ENCODE peak calls at places on chromosomes 3 and 15, in four cellular contexts. W is neural progenitor cell, D is brain microvascular endothelial cell, A is astrocyte of the spinal cord. P is an unnamed sample.

GRCh38 chr3:195066441-195066841 is 204.5 kb downstream of the XXYLT1 start:
- DNase-seq in W (no peak), D (no peak), A (no peak), P (no peak)

GRCh38 chr3:11582123-11582968 is 61.4 kb downstream of the VGLL4 start:
- DNase-seq in W (peak; percentile 65), D (peak; percentile 66), A (peak; percentile 94), P (peak; percentile 92)

GRCh38 chr3:113847664-113848461 is 9.3 kb downstream of the GRAMD1C start:
- DNase-seq in W (no peak), D (no peak), A (no peak), P (no peak)

GRCh38 chr15:70556376-70556775 is 207.0 kb downstream of the UACA start:
- DNase-seq in W (no peak), D (no peak), A (no peak), P (no peak)

GRCh38 chr3:161413127-161413854 is 42.0 kb upstream of the SPTSSB start:
- DNase-seq in W (no peak), D (peak; percentile 34), A (peak; percentile 83), P (peak; percentile 15)

GRCh38 chr3:40718209-40718608 is 193.4 kb downstream of the ZNF621 start:
- DNase-seq in W (no peak), D (no peak), A (no peak), P (no peak)

GRCh38 chr3:35744419-35744818 is 105.1 kb downstream of the ARPP21 start:
- DNase-seq in W (peak; percentile 66), D (peak; percentile 11), A (no peak), P (no peak)

GRCh38 chr15:83567318-83567717 is 86.6 kb upstream of the ADAMTSL3 start:
- DNase-seq in W (no peak), D (no peak), A (no peak), P (no peak)

GRCh38 chr3:120793601-120794000 is 51.1 kb downstream of the GTF2E1 start:
- DNase-seq in W (no peak), D (no peak), A (no peak), P (no peak)

GRCh38 chr15:31344824-31345605 is 18.4 kb downstream of the KLF13 start:
- DNase-seq in W (no peak), D (no peak), A (no peak), P (peak; percentile 35)
- H3K4me3 ChIP-seq in W (no peak overlapping the region), D (no peak overlapping the region), A (no peak overlapping the region), P (peak overlapping the region; percentile 7)

DNA sequence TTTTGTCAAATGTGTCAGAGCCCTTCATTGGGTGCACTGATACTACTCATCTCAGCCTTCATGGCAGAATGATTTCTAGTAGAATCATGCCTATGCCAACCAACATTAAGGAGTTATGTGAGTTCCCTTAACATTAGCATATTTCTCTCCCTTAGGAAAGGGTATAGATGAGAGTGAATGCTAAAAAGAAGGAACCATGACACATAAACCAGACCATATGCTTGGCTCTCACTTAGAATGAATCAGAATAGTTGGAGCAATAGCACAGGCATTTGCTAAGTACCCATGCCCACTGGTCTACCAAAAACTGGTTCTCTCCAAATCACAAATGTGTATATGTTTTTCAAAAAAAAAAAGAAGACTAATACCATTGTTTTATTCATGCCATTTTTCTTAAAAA is 51.1 kb downstream of the STRIT1 start:
- DNase-seq in W (no peak), D (no peak), A (peak; percentile 35), P (peak; percentile 71)
- TF ChIP-seq CTCF in W (no peak), D (no peak), A (no peak), P (no peak)

DNA sequence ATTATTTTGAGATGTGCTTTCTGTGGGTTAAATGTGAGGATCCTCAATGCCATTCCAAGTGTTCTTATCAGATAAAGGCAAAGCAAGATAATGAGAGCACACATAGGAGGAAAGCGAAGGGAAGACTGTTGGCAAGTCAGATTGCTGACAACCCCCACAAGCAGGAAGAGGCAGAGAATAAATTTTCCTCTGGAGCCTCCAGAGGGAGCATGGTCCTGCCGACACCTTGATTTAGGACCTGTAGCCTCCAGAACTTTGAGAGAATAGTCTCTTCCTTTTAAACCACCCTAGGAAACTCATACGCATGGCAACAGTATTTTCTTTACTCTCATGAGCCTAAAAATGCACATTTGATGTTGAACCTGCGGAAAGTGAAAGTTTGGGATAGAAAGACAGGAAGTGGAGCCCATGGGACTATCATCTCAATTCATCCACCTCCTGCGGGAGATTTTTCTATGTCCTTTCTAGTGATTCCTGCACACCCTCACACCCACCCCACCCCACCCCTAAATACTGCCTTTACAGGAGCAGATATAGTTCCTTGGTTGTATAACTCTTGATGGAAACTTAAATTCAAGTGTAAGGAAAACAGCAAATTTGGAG is 116.7 kb upstream of the LPP start:
- DNase-seq in W (peak; percentile 52), D (no peak), A (peak; percentile 50), P (peak; percentile 48)
- H3K4me3 ChIP-seq in W (no peak overlapping the region), D (no peak overlapping the region), A (no peak overlapping the region), P (no peak overlapping the region)

GRCh38 chr3:60754617-60755016 is 496.6 kb downstream of the FHIT start:
- DNase-seq in W (no peak), D (no peak), A (no peak), P (peak; percentile 80)

GRCh38 chr3:60756231-60756630 is 495.0 kb downstream of the FHIT start:
- DNase-seq in W (no peak), D (no peak), A (peak; percentile 57), P (peak; percentile 47)

GRCh38 chr3:60752800-60753199 is 498.5 kb downstream of the FHIT start:
- DNase-seq in W (no peak), D (no peak), A (peak; percentile 39), P (peak; percentile 88)

GRCh38 chr3:60756636-60757035 is 494.6 kb downstream of the FHIT start:
- DNase-seq in W (peak; percentile 15), D (no peak), A (peak; percentile 47), P (peak; percentile 82)

DNA sequence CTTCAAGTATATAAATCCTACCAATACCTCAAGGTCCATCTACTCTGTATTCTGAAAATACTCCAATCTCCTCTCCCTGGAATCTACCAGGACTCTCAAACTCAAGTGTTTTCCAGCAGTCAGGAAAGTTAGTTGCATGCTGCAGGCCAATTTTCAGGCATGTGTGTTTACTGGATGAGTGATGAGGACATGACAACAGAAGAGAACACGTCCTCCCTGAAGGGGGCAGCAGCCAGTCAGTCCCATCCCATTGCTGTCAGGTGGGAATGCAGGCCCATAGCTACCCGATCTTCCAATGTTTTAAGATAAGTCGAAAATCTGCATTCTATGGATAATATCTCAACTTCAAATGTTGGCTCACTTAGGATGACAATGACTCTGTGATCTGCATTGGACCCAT is 496.2 kb downstream of the FHIT start:
- DNase-seq in W (peak; percentile 56), D (no peak), A (no peak), P (no peak)
- TF ChIP-seq CTCF in W (peak; percentile 66), D (peak; percentile 53), A (no peak), P (peak; percentile 18)

GRCh38 chr15:63044645-63045437 is 2.3 kb downstream of the TPM1 start:
- DNase-seq in W (peak; percentile 94), D (no peak), A (peak; percentile 67), P (peak; percentile 56)
- H3K4me3 ChIP-seq in W (peak overlapping the region; percentile 94), D (peak overlapping the region; percentile 100), A (peak overlapping the region; percentile 79), P (peak overlapping the region; percentile 99)

GRCh38 chr3:24493951-24494615 is 567 bp downstream of the THRB start:
- DNase-seq in W (peak; percentile 53), D (no peak), A (no peak), P (peak; percentile 32)
- TF ChIP-seq CTCF in W (no peak), D (no peak), A (no peak), P (no peak)

DNA sequence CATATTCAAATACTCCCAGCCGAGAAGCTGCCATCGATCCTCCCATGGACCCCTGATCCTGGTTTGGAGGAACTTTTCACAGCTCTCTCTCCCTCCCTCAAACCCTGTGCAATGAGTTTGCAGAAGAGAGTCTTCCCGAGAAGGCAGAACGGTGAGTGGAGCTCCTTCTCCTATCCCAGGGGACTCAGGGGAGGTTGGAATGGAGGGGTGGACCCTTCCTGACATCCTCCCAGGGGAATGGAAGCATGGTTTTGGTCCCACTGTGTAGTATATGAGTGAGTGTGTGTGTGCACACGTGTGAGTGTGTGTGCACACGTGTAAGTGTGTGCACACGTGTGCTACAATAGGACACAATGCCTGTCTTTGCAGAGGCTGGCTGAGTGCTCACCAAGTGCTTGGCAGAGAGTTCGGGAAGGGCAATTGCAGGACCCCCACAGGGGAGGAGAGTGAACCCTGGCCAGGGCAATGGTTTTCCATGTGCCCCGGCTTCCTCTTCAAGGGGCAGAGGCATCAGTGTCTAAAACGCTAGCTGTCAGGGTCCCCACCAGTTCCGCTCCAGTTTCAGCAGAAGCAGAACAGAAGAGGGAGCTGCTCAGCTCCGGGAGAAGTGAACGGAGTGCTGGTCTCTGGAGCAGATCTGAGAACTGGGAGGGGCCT is 13.8 kb upstream of the IL16 start:
- DNase-seq in W (peak; percentile 18), D (no peak), A (no peak), P (no peak)
- H3K4me3 ChIP-seq in W (no peak overlapping the region), D (peak overlapping the region; percentile 24), A (peak overlapping the region; percentile 3), P (peak overlapping the region; percentile 47)

DNA sequence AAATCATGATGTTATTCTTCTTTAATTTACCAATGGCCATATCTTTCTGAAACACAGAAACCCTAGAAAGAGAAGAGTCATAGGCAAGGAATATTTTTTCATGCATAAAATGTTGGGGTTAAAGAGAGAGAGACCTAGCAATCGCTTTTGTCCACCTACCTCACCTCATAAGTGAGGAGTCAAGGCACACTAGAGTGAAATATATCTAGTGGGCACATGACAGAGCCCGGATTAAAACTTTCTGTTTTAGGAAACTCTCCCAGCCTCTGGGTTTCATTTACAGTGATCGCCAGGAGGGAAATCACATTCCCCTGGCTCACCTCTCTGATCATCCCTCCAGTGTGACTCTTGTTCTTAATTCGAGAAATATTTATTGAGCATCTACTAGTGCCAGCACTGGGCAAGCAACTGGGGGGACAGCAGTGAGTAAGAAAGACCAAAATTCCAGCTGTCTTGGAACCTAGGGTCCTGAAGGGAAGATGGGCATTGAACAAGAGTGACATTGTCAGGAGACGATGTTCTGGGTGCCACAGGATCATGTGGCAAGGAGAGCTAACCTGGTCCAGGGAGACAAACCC is 1.3 kb downstream of the CAPN3 start:
- DNase-seq in W (no peak), D (no peak), A (no peak), P (no peak)
- TF ChIP-seq CTCF in W (no peak), D (no peak), A (no peak), P (no peak)

DNA sequence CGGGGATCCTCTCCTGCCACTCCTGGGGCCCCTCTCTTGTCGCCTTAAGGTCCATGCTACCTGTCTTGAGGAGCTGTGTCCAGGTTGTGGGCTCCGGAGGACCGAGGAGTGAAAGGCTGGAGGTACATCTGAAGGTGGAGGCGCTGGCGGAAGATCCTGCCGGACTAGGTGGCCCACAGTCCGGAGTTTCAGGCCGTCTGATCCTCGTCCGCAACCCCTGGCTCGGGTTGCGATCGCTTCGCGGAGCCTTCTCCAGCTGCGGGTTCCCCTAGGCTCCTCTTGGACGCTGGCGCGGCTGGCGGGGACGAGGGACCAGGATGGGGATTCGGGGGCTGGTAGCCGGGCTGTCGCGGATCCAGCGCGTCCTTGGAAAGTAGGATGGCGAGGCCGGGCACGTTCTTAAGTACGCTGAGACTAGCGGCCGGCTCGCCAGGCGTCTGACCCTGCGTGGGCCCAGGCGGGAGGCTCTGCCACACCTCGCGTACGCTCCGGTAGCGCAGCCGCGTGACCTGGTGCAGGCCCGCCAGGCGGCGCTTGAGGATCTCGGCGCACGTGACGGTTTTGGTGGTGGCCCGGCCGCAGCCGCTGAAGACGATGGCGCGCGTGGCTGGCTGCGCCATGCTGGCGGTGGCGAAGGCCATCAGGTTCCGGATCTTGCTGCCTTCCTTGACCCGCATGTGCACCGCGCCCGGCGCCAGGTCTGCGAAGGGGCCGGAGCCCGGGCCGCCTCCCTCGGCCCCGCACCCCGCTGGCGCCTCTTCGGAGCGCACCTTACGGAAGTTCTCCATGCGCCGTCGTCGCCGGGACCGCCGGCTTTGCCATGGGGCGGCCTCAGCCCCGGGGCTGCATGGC is 550 bp downstream of the RPP25 start:
- DNase-seq in W (peak; percentile 86), D (no peak), A (peak; percentile 50), P (peak; percentile 62)
- H3K4me3 ChIP-seq in W (peak overlapping the region; percentile 49), D (peak overlapping the region; percentile 59), A (peak overlapping the region; percentile 43), P (peak overlapping the region; percentile 69)

GRCh38 chr15:80856400-80856799 is 77.2 kb downstream of the CEMIP start:
- DNase-seq in W (peak; percentile 32), D (no peak), A (no peak), P (no peak)
- TF ChIP-seq CTCF in W (peak; percentile 59), D (peak; percentile 58), A (peak; percentile 30), P (peak; percentile 19)

P was measured in AG10803.